ENCODE peak calls at places on chromosomes 4 and X, in five cellular contexts. A, W, H, N and U are unnamed samples.

GRCh38 chr4:26372525-26373172 is 51.8 kb downstream of the RBPJ start:
- DNase-seq in A (peak), W (peak), H (peak), N (no peak), U (peak)

GRCh38 chr4:116357758-116358157 is 727.6 kb downstream of the TRAM1L1 start:
- DNase-seq in A (no peak), W (peak), H (peak), N (no peak), U (no peak)

GRCh38 chr4:56979674-56980073 is 978 bp downstream of the POLR2B start:
- DNase-seq in A (peak), W (peak), H (no peak), N (no peak), U (peak)

GRCh38 chrX:151516538-151517187 is 46.8 kb upstream of the PASD1 start:
- DNase-seq in A (no peak), W (no peak), H (no peak), N (no peak), U (no peak)

GRCh38 chrX:53732797-53733196 is 46.3 kb upstream of the HUWE1 start:
- DNase-seq in A (no peak), W (no peak), H (no peak), N (no peak), U (no peak)

GRCh38 chrX:43961699-43962098 is 11.5 kb downstream of the NDP start:
- DNase-seq in A (no peak), W (no peak), H (peak), N (no peak), U (no peak)

GRCh38 chr4:23876418-23877089 is 13.3 kb downstream of the PPARGC1A start:
- DNase-seq in A (no peak), W (no peak), H (no peak), N (no peak), U (no peak)

GRCh38 chr4:40401646-40402045 is 66.5 kb downstream of the CHRNA9 start:
- DNase-seq in A (no peak), W (no peak), H (peak), N (no peak), U (no peak)

GRCh38 chrX:47248576-47248975 is 15.8 kb downstream of the USP11 start:
- DNase-seq in A (no peak), W (no peak), H (no peak), N (no peak), U (no peak)

GRCh38 chr4:2059034-2059725 is at the start of gene NAT8L:
- DNase-seq in A (no peak), W (no peak), H (peak), N (peak), U (no peak)

GRCh38 chr4:55345980-55346850 is at the start of gene SRD5A3:
- DNase-seq in A (peak), W (peak), H (peak), N (peak), U (peak)

GRCh38 chrX:13868481-13869040 is 51.7 kb upstream of the GPM6B start:
- DNase-seq in A (no peak), W (no peak), H (no peak), N (no peak), U (no peak)

GRCh38 chr4:140617494-140618060 is 48.8 kb upstream of the UCP1 start:
- DNase-seq in A (no peak), W (peak), H (no peak), N (no peak), U (no peak)

GRCh38 chr4:118953276-118953675 is 64.6 kb downstream of the SYNPO2 start:
- DNase-seq in A (no peak), W (no peak), H (no peak), N (no peak), U (no peak)

GRCh38 chr4:189293459-189293858 is 647.2 kb upstream of the FRG1 start:
- DNase-seq in A (no peak), W (no peak), H (no peak), N (no peak), U (no peak)

GRCh38 chr4:88928852-88929251 is 128.1 kb downstream of the FAM13A start:
- DNase-seq in A (no peak), W (no peak), H (no peak), N (no peak), U (no peak)

GRCh38 chrX:133588827-133589226 is 173.5 kb upstream of the GPC4 start:
- DNase-seq in A (no peak), W (no peak), H (no peak), N (no peak), U (no peak)

GRCh38 chr4:107577743-107578142 is 142.3 kb downstream of the PAPSS1 start:
- DNase-seq in A (no peak), W (no peak), H (no peak), N (no peak), U (no peak)

GRCh38 chrX:14922437-14922836 is 49.2 kb downstream of the MOSPD2 start:
- DNase-seq in A (no peak), W (no peak), H (no peak), N (no peak), U (no peak)

GRCh38 chr4:168677063-168677462 is 180.2 kb downstream of the PALLD start:
- DNase-seq in A (no peak), W (no peak), H (no peak), N (no peak), U (no peak)

GRCh38 chrX:70970482-70970999 is 39.6 kb upstream of the SLC7A3 start:
- DNase-seq in A (no peak), W (peak), H (peak), N (no peak), U (no peak)

GRCh38 chr4:110610940-110611785 is 11.7 kb downstream of the PITX2 start:
- DNase-seq in A (no peak), W (no peak), H (no peak), N (no peak), U (no peak)

GRCh38 chr4:55545681-55546632 is 752 bp downstream of the CLOCK start:
- DNase-seq in A (peak), W (peak), H (peak), N (peak), U (peak)

GRCh38 chr4:151673913-151674520 is 86.8 kb downstream of the GATB start:
- DNase-seq in A (no peak), W (peak), H (no peak), N (no peak), U (no peak)